ENCODE peak calls at places on chromosomes 2 and 18, in seven cellular contexts. Y is Caki2; X is dorsolateral prefrontal cortex; B is posterior cingulate gyrus; K is T-cell; C is activated CD4-positive, CD25-positive, alpha-beta regulatory T cell treated with anti-CD3 and anti-CD28 coated beads, Interleukin-2, amount 50 U/mL, for 72 hours; U is NCI-H82. E is an unnamed sample.

GRCh38 chr2:165248238-165248637 is 9.0 kb downstream of the SCN2A start:
- DNase-seq in Y (no peak), X (no peak), B (no peak), K (no peak), C (no peak), U (no peak), E (no peak)

GRCh38 chr2:66439291-66440010 is 4.5 kb downstream of the MEIS1 start:
- DNase-seq in Y (no peak), X (no peak), B (peak), K (no peak), C (no peak), U (no peak), E (no peak)

GRCh38 chr2:180823546-180824141 is 156.8 kb upstream of the UBE2E3 start:
- DNase-seq in Y (no peak), X (no peak), B (no peak), K (no peak), C (no peak), U (no peak), E (no peak)

GRCh38 chr2:21263622-21264021 is 139.9 kb downstream of the TDRD15 start:
- DNase-seq in Y (no peak), X (peak), B (no peak), K (no peak), C (no peak), U (no peak), E (no peak)

GRCh38 chr18:25862881-25863600 is 227.4 kb downstream of the SS18 start:
- DNase-seq in Y (no peak), X (no peak), B (no peak), K (no peak), C (no peak), U (no peak), E (no peak)

GRCh38 chr2:43421194-43421593 is 174.6 kb downstream of the THADA start:
- DNase-seq in Y (no peak), X (no peak), B (no peak), K (no peak), C (no peak), U (peak), E (no peak)

GRCh38 chr18:76388261-76388660 is 106.8 kb downstream of the ZNF516 start:
- DNase-seq in Y (no peak), X (no peak), B (no peak), K (no peak), C (no peak), U (no peak), E (no peak)

GRCh38 chr2:133331437-133331836 is 236.8 kb downstream of the NCKAP5 start:
- DNase-seq in Y (peak), X (no peak), B (no peak), K (no peak), C (no peak), U (no peak), E (no peak)

GRCh38 chr18:23822590-23823385 is 133.5 kb downstream of the LAMA3 start:
- DNase-seq in Y (peak), X (no peak), B (no peak), K (no peak), C (no peak), U (no peak), E (no peak)

GRCh38 chr18:37019157-37019571 is 190.2 kb downstream of the KIAA1328 start:
- DNase-seq in Y (no peak), X (no peak), B (peak), K (no peak), C (no peak), U (peak), E (no peak)

GRCh38 chr2:54555318-54555837 is 99.3 kb downstream of the SPTBN1 start:
- DNase-seq in Y (peak), X (no peak), B (no peak), K (no peak), C (no peak), U (no peak), E (no peak)

GRCh38 chr2:1708476-1709334 is 35.6 kb downstream of the PXDN start:
- DNase-seq in Y (no peak), X (no peak), B (no peak), K (no peak), C (no peak), U (no peak), E (no peak)

GRCh38 chr2:238512247-238512867 is 85.6 kb downstream of the ASB1 start:
- DNase-seq in Y (no peak), X (no peak), B (no peak), K (no peak), C (no peak), U (no peak), E (no peak)

GRCh38 chr2:53450885-53451284 is 316.7 kb upstream of the CHAC2 start:
- DNase-seq in Y (no peak), X (no peak), B (no peak), K (no peak), C (no peak), U (no peak), E (no peak)

GRCh38 chr2:129253461-129253812 is 726.0 kb upstream of the RAB6C start:
- DNase-seq in Y (no peak), X (peak), B (peak), K (no peak), C (no peak), U (peak), E (no peak)

GRCh38 chr2:65395621-65396347 is 36.6 kb downstream of the SPRED2 start:
- DNase-seq in Y (no peak), X (no peak), B (no peak), K (no peak), C (no peak), U (no peak), E (no peak)

GRCh38 chr2:216215991-216216390 is 106.8 kb downstream of the XRCC5 start:
- DNase-seq in Y (no peak), X (no peak), B (no peak), K (no peak), C (no peak), U (peak), E (no peak)

GRCh38 chr2:217951521-217952247 is 51.1 kb downstream of the TNS1 start:
- DNase-seq in Y (no peak), X (no peak), B (peak), K (no peak), C (no peak), U (no peak), E (no peak)

GRCh38 chr2:239187464-239188253 is 213.2 kb downstream of the HDAC4 start:
- DNase-seq in Y (no peak), X (no peak), B (peak), K (no peak), C (no peak), U (no peak), E (no peak)

E was measured in Panc1.